ENCODE peak calls at places on chromosomes 2 and 18, in four cellular contexts. D is central memory CD8-positive, alpha-beta T cell; U is astrocyte of the spinal cord; O is activated T-cell treated with anti-CD3 and anti-CD28 coated beads, Interleukin-2, amount 50 U/mL, for 1 hour. I is an unnamed sample.

GRCh38 chr2:53004413-53004812 is 763.2 kb upstream of the CHAC2 start:
- DNase-seq in O (no peak), D (no peak), U (no peak), I (no peak)

GRCh38 chr2:118044103-118044716 is 30.3 kb upstream of the CCDC93 start:
- DNase-seq in U (no peak), O (no peak), D (no peak), I (no peak)

GRCh38 chr2:144681389-144681788 is 161.5 kb upstream of the ZEB2 start:
- DNase-seq in O (no peak), D (no peak), U (no peak), I (no peak)

GRCh38 chr18:36578871-36579270 is 249.9 kb downstream of the TPGS2 start:
- DNase-seq in O (no peak), U (peak), D (no peak), I (no peak)

GRCh38 chr18:49716035-49716434 is 97.3 kb downstream of the ACAA2 start:
- DNase-seq in D (no peak), O (no peak), U (no peak), I (no peak)

GRCh38 chr2:106161938-106162814 is 31.9 kb downstream of the UXS1 start:
- DNase-seq in U (no peak), O (no peak), D (no peak), I (no peak)

GRCh38 chr2:209936106-209936663 is 66.3 kb upstream of the RPE start:
- DNase-seq in O (no peak), D (no peak), U (peak), I (no peak)

GRCh38 chr18:55589625-55590291 is 1.8 kb upstream of the TCF4 start:
- DNase-seq in U (peak), D (peak), O (peak), I (peak)

GRCh38 chr2:184030245-184030644 is 568.1 kb upstream of the ZNF804A start:
- DNase-seq in D (no peak), O (no peak), U (no peak), I (no peak)

GRCh38 chr2:199524689-199525574 is 67.2 kb upstream of the SATB2 start:
- DNase-seq in O (no peak), U (no peak), D (no peak), I (no peak)

GRCh38 chr2:70944291-70944690 is 8.6 kb downstream of the ATP6V1B1 start:
- DNase-seq in U (no peak), D (no peak), O (no peak), I (no peak)

GRCh38 chr2:199606193-199606780 is 148.5 kb upstream of the SATB2 start:
- DNase-seq in U (no peak), D (no peak), O (no peak), I (no peak)

GRCh38 chr18:61435064-61435652 is 101.9 kb downstream of the CDH20 start:
- DNase-seq in U (no peak), D (no peak), O (no peak), I (no peak)

GRCh38 chr2:38439807-38440300 is 62.8 kb upstream of the ATL2 start:
- DNase-seq in U (no peak), D (no peak), O (no peak), I (no peak)

GRCh38 chr18:78713064-78713463 is 266.6 kb upstream of the SALL3 start:
- DNase-seq in O (no peak), D (no peak), U (no peak), I (no peak)

GRCh38 chr2:28401411-28401810 is 8.8 kb downstream of the FOSL2 start:
- DNase-seq in O (no peak), U (no peak), D (no peak), I (no peak)

GRCh38 chr2:111178730-111179405 is 58.2 kb downstream of the BCL2L11 start:
- DNase-seq in O (no peak), U (peak), D (no peak), I (no peak)

GRCh38 chr18:62098960-62099359 is 87.9 kb downstream of the PIGN start:
- DNase-seq in U (no peak), D (no peak), O (no peak), I (no peak)

GRCh38 chr2:214604861-214605260 is 194.0 kb downstream of the VWC2L start:
- DNase-seq in O (no peak), U (peak), D (no peak), I (no peak)

GRCh38 chr18:395481-396250 is 104.8 kb downstream of the COLEC12 start:
- DNase-seq in D (no peak), U (peak), O (no peak), I (no peak)

GRCh38 chr2:238979636-238980035 is 131.8 kb downstream of the TWIST2 start:
- DNase-seq in D (no peak), O (no peak), U (no peak), I (no peak)

GRCh38 chr2:121260370-121261154 is 24.4 kb downstream of the TFCP2L1 start:
- DNase-seq in U (no peak), O (no peak), D (no peak), I (no peak)

GRCh38 chr2:184597571-184597980 is 753 bp upstream of the ZNF804A start:
- DNase-seq in D (no peak), U (peak), O (no peak), I (no peak)

GRCh38 chr18:65751145-65752085 is 603 bp downstream of the CDH7 start:
- DNase-seq in D (no peak), O (no peak), U (no peak), I (no peak)

GRCh38 chr2:113278073-113278811 is 479 bp downstream of the PAX8 start:
- DNase-seq in O (no peak), D (no peak), U (no peak), I (no peak)

GRCh38 chr18:59919026-59919425 is 19.2 kb downstream of the PMAIP1 start:
- DNase-seq in U (no peak), D (no peak), O (no peak), I (no peak)

GRCh38 chr2:240245706-240246105 is 105.2 kb upstream of the OTOS start:
- DNase-seq in O (peak), U (no peak), D (no peak), I (no peak)

GRCh38 chr2:236919209-236919608 is 166.5 kb upstream of the COPS8 start:
- DNase-seq in O (no peak), D (no peak), U (peak), I (no peak)

GRCh38 chr18:13658444-13659204 is 67.7 kb downstream of the FAM210A start:
- DNase-seq in U (no peak), O (no peak), D (no peak), I (no peak)

GRCh38 chr2:19847486-19847885 is 54.3 kb downstream of the TTC32 start:
- DNase-seq in O (no peak), U (no peak), D (no peak), I (no peak)

GRCh38 chr2:41853427-41854191 is 194.2 kb upstream of the PKDCC start:
- DNase-seq in O (no peak), U (peak), D (no peak), I (no peak)

I was measured in esophagus squamous epithelium.